ENCODE peak calls at places on chromosomes 5 and 9, in ten cellular contexts. One of them, this sample, is unnamed.

GRCh38 chr5:36692791-36693763 is 86.7 kb downstream of the SLC1A3 start:
- DNase-seq in cardiac muscle cell: peak; percentile 88
- DNase-seq in A549: peak; percentile 62
- DNase-seq in body of pancreas: peak; percentile 71
- DNase-seq in uterus: peak; percentile 30
- DNase-seq in CD4-positive, alpha-beta memory T cell: no peak
- DNase-seq in astrocyte: peak; percentile 49
- DNase-seq in left ventricle myocardium inferior: peak; percentile 82
- DNase-seq in H9: peak; percentile 91
- DNase-seq in CD8-positive, alpha-beta memory T cell: no peak
- DNase-seq in this sample: peak; percentile 75

GRCh38 chr9:35948451-35948850 is 9.5 kb downstream of the OR2S2 start:
- DNase-seq in cardiac muscle cell: no peak
- DNase-seq in A549: no peak
- DNase-seq in body of pancreas: no peak
- DNase-seq in uterus: no peak
- DNase-seq in CD4-positive, alpha-beta memory T cell: no peak
- DNase-seq in astrocyte: no peak
- DNase-seq in left ventricle myocardium inferior: no peak
- DNase-seq in H9: no peak
- DNase-seq in CD8-positive, alpha-beta memory T cell: no peak
- DNase-seq in this sample: no peak

GRCh38 chr9:110933350-110934001 is 104.8 kb downstream of the LPAR1 start:
- DNase-seq in cardiac muscle cell: no peak
- DNase-seq in A549: no peak
- DNase-seq in body of pancreas: no peak
- DNase-seq in uterus: no peak
- DNase-seq in CD4-positive, alpha-beta memory T cell: no peak
- DNase-seq in astrocyte: no peak
- DNase-seq in left ventricle myocardium inferior: no peak
- DNase-seq in H9: no peak
- DNase-seq in CD8-positive, alpha-beta memory T cell: no peak
- DNase-seq in this sample: peak; percentile 52

GRCh38 chr5:151196556-151197290 is 27.2 kb downstream of the CCDC69 start:
- DNase-seq in cardiac muscle cell: no peak
- DNase-seq in A549: no peak
- DNase-seq in body of pancreas: no peak
- DNase-seq in uterus: no peak
- DNase-seq in CD4-positive, alpha-beta memory T cell: no peak
- DNase-seq in astrocyte: no peak
- DNase-seq in left ventricle myocardium inferior: no peak
- DNase-seq in H9: no peak
- DNase-seq in CD8-positive, alpha-beta memory T cell: no peak
- DNase-seq in this sample: no peak

GRCh38 chr9:114551750-114552685 is 35.6 kb upstream of the ATP6V1G1 start:
- DNase-seq in cardiac muscle cell: peak; percentile 2
- DNase-seq in A549: peak; percentile 89
- DNase-seq in body of pancreas: peak; percentile 51
- DNase-seq in uterus: peak; percentile 88
- DNase-seq in CD4-positive, alpha-beta memory T cell: no peak
- DNase-seq in astrocyte: peak; percentile 99
- DNase-seq in left ventricle myocardium inferior: no peak
- DNase-seq in H9: no peak
- DNase-seq in CD8-positive, alpha-beta memory T cell: no peak
- DNase-seq in this sample: peak; percentile 96

GRCh38 chr9:133851693-133852092 is 113.5 kb upstream of the SARDH start:
- DNase-seq in cardiac muscle cell: no peak
- DNase-seq in A549: no peak
- DNase-seq in body of pancreas: no peak
- DNase-seq in uterus: no peak
- DNase-seq in CD4-positive, alpha-beta memory T cell: no peak
- DNase-seq in astrocyte: no peak
- DNase-seq in left ventricle myocardium inferior: no peak
- DNase-seq in H9: no peak
- DNase-seq in CD8-positive, alpha-beta memory T cell: no peak
- DNase-seq in this sample: no peak

GRCh38 chr9:78235771-78236510 is at the start of gene CEP78:
- DNase-seq in cardiac muscle cell: peak; percentile 97
- DNase-seq in A549: peak; percentile 93
- DNase-seq in body of pancreas: peak; percentile 92
- DNase-seq in uterus: peak; percentile 89
- DNase-seq in CD4-positive, alpha-beta memory T cell: peak; percentile 86
- DNase-seq in astrocyte: peak; percentile 90
- DNase-seq in left ventricle myocardium inferior: peak; percentile 92
- DNase-seq in H9: peak; percentile 93
- DNase-seq in CD8-positive, alpha-beta memory T cell: peak; percentile 89
- DNase-seq in this sample: peak; percentile 96

GRCh38 chr9:6962164-6962563 is 204.4 kb downstream of the KDM4C start:
- DNase-seq in cardiac muscle cell: no peak
- DNase-seq in A549: no peak
- DNase-seq in body of pancreas: no peak
- DNase-seq in uterus: no peak
- DNase-seq in CD4-positive, alpha-beta memory T cell: no peak
- DNase-seq in astrocyte: no peak
- DNase-seq in left ventricle myocardium inferior: no peak
- DNase-seq in H9: no peak
- DNase-seq in CD8-positive, alpha-beta memory T cell: no peak
- DNase-seq in this sample: no peak

GRCh38 chr9:82548030-82548429 is 514.9 kb downstream of the RASEF start:
- DNase-seq in cardiac muscle cell: no peak
- DNase-seq in A549: no peak
- DNase-seq in body of pancreas: no peak
- DNase-seq in uterus: no peak
- DNase-seq in CD4-positive, alpha-beta memory T cell: no peak
- DNase-seq in astrocyte: no peak
- DNase-seq in left ventricle myocardium inferior: no peak
- DNase-seq in H9: no peak
- DNase-seq in CD8-positive, alpha-beta memory T cell: no peak
- DNase-seq in this sample: no peak

GRCh38 chr9:75488082-75488713 is 399.9 kb downstream of the OSTF1 start:
- DNase-seq in cardiac muscle cell: no peak
- DNase-seq in A549: no peak
- DNase-seq in body of pancreas: no peak
- DNase-seq in uterus: peak; percentile 19
- DNase-seq in CD4-positive, alpha-beta memory T cell: no peak
- DNase-seq in astrocyte: no peak
- DNase-seq in left ventricle myocardium inferior: peak; percentile 16
- DNase-seq in H9: no peak
- DNase-seq in CD8-positive, alpha-beta memory T cell: no peak
- DNase-seq in this sample: no peak

GRCh38 chr9:101951598-101951997 is 213.2 kb upstream of the GRIN3A start:
- DNase-seq in cardiac muscle cell: no peak
- DNase-seq in A549: no peak
- DNase-seq in body of pancreas: no peak
- DNase-seq in uterus: no peak
- DNase-seq in CD4-positive, alpha-beta memory T cell: no peak
- DNase-seq in astrocyte: no peak
- DNase-seq in left ventricle myocardium inferior: no peak
- DNase-seq in H9: no peak
- DNase-seq in CD8-positive, alpha-beta memory T cell: no peak
- DNase-seq in this sample: no peak

GRCh38 chr5:130992095-130992494 is 173.0 kb downstream of the HINT1 start:
- DNase-seq in cardiac muscle cell: no peak
- DNase-seq in A549: no peak
- DNase-seq in body of pancreas: no peak
- DNase-seq in uterus: no peak
- DNase-seq in CD4-positive, alpha-beta memory T cell: no peak
- DNase-seq in astrocyte: peak; percentile 86
- DNase-seq in left ventricle myocardium inferior: no peak
- DNase-seq in H9: no peak
- DNase-seq in CD8-positive, alpha-beta memory T cell: no peak
- DNase-seq in this sample: peak; percentile 89

GRCh38 chr5:29218138-29218537 is 1975.3 kb upstream of the CDH6 start:
- DNase-seq in cardiac muscle cell: no peak
- DNase-seq in A549: peak; percentile 20
- DNase-seq in body of pancreas: no peak
- DNase-seq in uterus: no peak
- DNase-seq in CD4-positive, alpha-beta memory T cell: no peak
- DNase-seq in astrocyte: no peak
- DNase-seq in left ventricle myocardium inferior: no peak
- DNase-seq in H9: no peak
- DNase-seq in CD8-positive, alpha-beta memory T cell: no peak
- DNase-seq in this sample: no peak
- H3K4me1 ChIP-seq in cardiac muscle cell: no peaks in the 10 kb centered on the region
- H3K4me1 ChIP-seq in A549: no peaks in the 10 kb centered on the region
- H3K4me1 ChIP-seq in body of pancreas: no peaks in the 10 kb centered on the region
- H3K4me1 ChIP-seq in uterus: no peaks in the 10 kb centered on the region
- H3K4me1 ChIP-seq in CD4-positive, alpha-beta memory T cell: no peaks in the 10 kb centered on the region
- H3K4me1 ChIP-seq in astrocyte: no peaks in the 10 kb centered on the region
- H3K4me1 ChIP-seq in left ventricle myocardium inferior: no peaks in the 10 kb centered on the region
- H3K4me1 ChIP-seq in H9: no peaks in the 10 kb centered on the region
- H3K4me1 ChIP-seq in CD8-positive, alpha-beta memory T cell: no peaks in the 10 kb centered on the region
- H3K4me1 ChIP-seq in this sample: no peaks in the 10 kb centered on the region

DNA sequence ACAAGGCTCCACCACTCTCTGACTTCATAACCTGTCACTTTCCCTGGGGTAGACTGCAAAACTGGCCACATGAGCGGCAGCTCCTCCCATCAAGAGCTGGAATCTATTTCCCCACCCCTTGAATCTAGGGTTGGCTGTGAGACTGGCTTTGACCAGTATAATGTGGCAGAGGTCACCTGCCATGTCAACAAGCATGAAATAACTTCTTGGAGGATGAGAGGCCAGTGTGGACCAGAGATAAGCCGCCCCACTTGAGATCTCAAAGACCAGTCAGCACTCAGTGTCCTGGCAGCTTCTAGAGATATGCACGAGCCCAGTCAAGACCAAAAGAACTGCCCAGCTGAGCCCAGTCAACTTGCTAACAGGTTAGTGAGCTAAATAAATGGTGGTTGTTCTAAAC is 59.0 kb downstream of the MARCHF11 start:
- DNase-seq in cardiac muscle cell: peak; percentile 69
- DNase-seq in A549: no peak
- DNase-seq in body of pancreas: no peak
- DNase-seq in uterus: no peak
- DNase-seq in CD4-positive, alpha-beta memory T cell: no peak
- DNase-seq in astrocyte: no peak
- DNase-seq in left ventricle myocardium inferior: no peak
- DNase-seq in H9: no peak
- DNase-seq in CD8-positive, alpha-beta memory T cell: no peak
- DNase-seq in this sample: no peak
- H3K4me1 ChIP-seq in cardiac muscle cell: peaks cover 10% of the 10 kb centered on the region
- H3K4me1 ChIP-seq in A549: no peaks in the 10 kb centered on the region
- H3K4me1 ChIP-seq in body of pancreas: no peaks in the 10 kb centered on the region
- H3K4me1 ChIP-seq in uterus: no peaks in the 10 kb centered on the region
- H3K4me1 ChIP-seq in CD4-positive, alpha-beta memory T cell: no peaks in the 10 kb centered on the region
- H3K4me1 ChIP-seq in astrocyte: no peaks in the 10 kb centered on the region
- H3K4me1 ChIP-seq in left ventricle myocardium inferior: peaks cover 7% of the 10 kb centered on the region
- H3K4me1 ChIP-seq in H9: no peaks in the 10 kb centered on the region
- H3K4me1 ChIP-seq in CD8-positive, alpha-beta memory T cell: no peaks in the 10 kb centered on the region
- H3K4me1 ChIP-seq in this sample: no peaks in the 10 kb centered on the region

GRCh38 chr5:170307575-170308465 is 10.2 kb upstream of the LCP2 start:
- DNase-seq in cardiac muscle cell: peak; percentile 62
- DNase-seq in A549: peak; percentile 70
- DNase-seq in body of pancreas: no peak
- DNase-seq in uterus: peak; percentile 93
- DNase-seq in CD4-positive, alpha-beta memory T cell: no peak
- DNase-seq in astrocyte: peak; percentile 41
- DNase-seq in left ventricle myocardium inferior: peak; percentile 77
- DNase-seq in H9: no peak
- DNase-seq in CD8-positive, alpha-beta memory T cell: no peak
- DNase-seq in this sample: no peak
- H3K4me1 ChIP-seq in cardiac muscle cell: peaks cover 36% of the 10 kb centered on the region
- H3K4me1 ChIP-seq in A549: no peaks in the 10 kb centered on the region
- H3K4me1 ChIP-seq in body of pancreas: peaks cover 2% of the 10 kb centered on the region
- H3K4me1 ChIP-seq in uterus: peaks cover 4% of the 10 kb centered on the region
- H3K4me1 ChIP-seq in CD4-positive, alpha-beta memory T cell: peaks cover 51% of the 10 kb centered on the region
- H3K4me1 ChIP-seq in astrocyte: no peaks in the 10 kb centered on the region
- H3K4me1 ChIP-seq in left ventricle myocardium inferior: peaks cover 66% of the 10 kb centered on the region
- H3K4me1 ChIP-seq in H9: no peaks in the 10 kb centered on the region
- H3K4me1 ChIP-seq in CD8-positive, alpha-beta memory T cell: peaks cover 61% of the 10 kb centered on the region
- H3K4me1 ChIP-seq in this sample: peaks cover 51% of the 10 kb centered on the region

DNA sequence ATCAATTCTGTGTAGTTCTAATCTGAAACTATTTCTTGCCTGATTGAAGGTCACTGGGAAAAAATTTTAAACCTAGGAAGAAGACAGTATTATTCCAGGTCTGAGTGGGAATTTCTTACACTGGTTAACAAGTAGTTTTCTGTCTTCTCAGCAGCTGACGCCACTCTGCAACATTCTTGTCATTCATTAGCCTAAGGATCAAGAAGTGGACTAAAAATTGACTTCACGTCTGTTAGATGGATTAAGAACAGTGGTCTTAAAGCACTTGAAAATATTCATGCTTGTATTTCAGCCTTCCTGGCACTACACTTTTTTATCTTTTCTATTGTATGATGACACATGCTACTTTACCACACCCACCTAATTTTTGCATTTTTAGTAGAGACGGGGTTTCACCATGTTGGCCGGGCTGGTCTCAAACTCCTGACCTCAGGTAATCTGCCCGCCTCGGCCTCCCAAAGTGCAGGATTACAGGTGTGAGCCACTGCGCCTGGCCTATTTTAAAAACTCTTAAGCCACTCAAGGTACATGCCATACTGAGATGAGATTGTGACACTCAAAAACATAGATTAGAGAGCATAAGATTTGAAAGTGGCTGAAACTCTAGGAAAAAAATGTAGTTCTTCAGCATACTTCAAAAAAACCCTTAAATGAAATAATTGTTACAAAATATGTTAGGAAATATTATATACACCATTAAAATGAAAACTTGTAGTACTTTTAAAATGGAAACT is 8.4 kb downstream of the MATR3 start:
- DNase-seq in cardiac muscle cell: peak; percentile 28
- DNase-seq in A549: no peak
- DNase-seq in body of pancreas: no peak
- DNase-seq in uterus: no peak
- DNase-seq in CD4-positive, alpha-beta memory T cell: no peak
- DNase-seq in astrocyte: no peak
- DNase-seq in left ventricle myocardium inferior: no peak
- DNase-seq in H9: no peak
- DNase-seq in CD8-positive, alpha-beta memory T cell: no peak
- DNase-seq in this sample: no peak
- H3K4me1 ChIP-seq in cardiac muscle cell: peaks cover 75% of the 10 kb centered on the region
- H3K4me1 ChIP-seq in A549: peaks cover 89% of the 10 kb centered on the region
- H3K4me1 ChIP-seq in body of pancreas: peaks cover 98% of the 10 kb centered on the region
- H3K4me1 ChIP-seq in uterus: peaks cover 35% of the 10 kb centered on the region
- H3K4me1 ChIP-seq in CD4-positive, alpha-beta memory T cell: peaks cover 99% of the 10 kb centered on the region
- H3K4me1 ChIP-seq in astrocyte: peaks cover 4% of the 10 kb centered on the region
- H3K4me1 ChIP-seq in left ventricle myocardium inferior: peaks cover 100% of the 10 kb centered on the region
- H3K4me1 ChIP-seq in H9: no peaks in the 10 kb centered on the region
- H3K4me1 ChIP-seq in CD8-positive, alpha-beta memory T cell: peaks cover 98% of the 10 kb centered on the region
- H3K4me1 ChIP-seq in this sample: peaks cover 47% of the 10 kb centered on the region

DNA sequence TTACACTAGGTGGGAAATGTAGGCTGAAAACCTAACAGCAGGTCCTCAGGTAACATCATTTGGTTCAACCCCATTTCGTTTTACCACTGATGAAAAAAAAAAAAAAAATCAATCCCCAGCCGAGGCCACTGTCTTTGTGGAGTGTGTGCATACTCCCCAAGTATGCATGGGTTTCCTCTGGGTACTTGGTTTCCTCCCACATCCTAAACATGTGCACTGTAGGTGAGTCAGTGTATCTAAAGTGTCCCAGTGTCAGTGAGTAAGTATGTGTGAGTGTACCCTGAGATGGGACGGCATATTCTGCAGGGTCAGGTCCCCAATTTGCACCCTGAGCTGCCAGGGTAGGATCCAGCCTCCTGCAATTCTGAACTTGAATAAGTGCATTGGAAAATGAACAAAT is 966.5 kb upstream of the DMAC1 start:
- DNase-seq in cardiac muscle cell: no peak
- DNase-seq in A549: no peak
- DNase-seq in body of pancreas: no peak
- DNase-seq in uterus: no peak
- DNase-seq in CD4-positive, alpha-beta memory T cell: no peak
- DNase-seq in astrocyte: no peak
- DNase-seq in left ventricle myocardium inferior: no peak
- DNase-seq in H9: no peak
- DNase-seq in CD8-positive, alpha-beta memory T cell: no peak
- DNase-seq in this sample: no peak
- H3K4me1 ChIP-seq in cardiac muscle cell: no peaks in the 10 kb centered on the region
- H3K4me1 ChIP-seq in A549: no peaks in the 10 kb centered on the region
- H3K4me1 ChIP-seq in body of pancreas: no peaks in the 10 kb centered on the region
- H3K4me1 ChIP-seq in uterus: no peaks in the 10 kb centered on the region
- H3K4me1 ChIP-seq in CD4-positive, alpha-beta memory T cell: no peaks in the 10 kb centered on the region
- H3K4me1 ChIP-seq in astrocyte: no peaks in the 10 kb centered on the region
- H3K4me1 ChIP-seq in left ventricle myocardium inferior: no peaks in the 10 kb centered on the region
- H3K4me1 ChIP-seq in H9: no peaks in the 10 kb centered on the region
- H3K4me1 ChIP-seq in CD8-positive, alpha-beta memory T cell: no peaks in the 10 kb centered on the region
- H3K4me1 ChIP-seq in this sample: peaks cover 5% of the 10 kb centered on the region

This sample was measured in adipocyte.